ENCODE peak calls at places on chromosome 15, in nine cellular contexts. One of them, this sample, is unnamed.
A peak's percentile ranks its signal among the peaks of the same experiment; 100 is the strongest.

GRCh38 chr15:34436956-34437442 is 609 bp downstream of the GOLGA8A start:
- DNase-seq in esophagus squamous epithelium: no peak
- DNase-seq in A549: no peak
- DNase-seq in fibroblast of lung: peak; percentile 56
- DNase-seq in prostate gland: no peak
- DNase-seq in heart right ventricle: peak; percentile 19
- DNase-seq in neural progenitor cell: peak; percentile 82
- DNase-seq in HCT116: no peak
- DNase-seq in tibial artery: no peak
- DNase-seq in this sample: peak; percentile 32

GRCh38 chr15:83199288-83199687 is 8.3 kb downstream of the HDGFL3 start:
- DNase-seq in HCT116: no peak
- DNase-seq in fibroblast of lung: no peak
- DNase-seq in prostate gland: no peak
- DNase-seq in esophagus squamous epithelium: no peak
- DNase-seq in A549: no peak
- DNase-seq in heart right ventricle: no peak
- DNase-seq in tibial artery: no peak
- DNase-seq in neural progenitor cell: no peak
- DNase-seq in this sample: no peak

GRCh38 chr15:80242132-80242769 is 9.8 kb downstream of the CTXND1 start:
- DNase-seq in neural progenitor cell: peak; percentile 60
- DNase-seq in heart right ventricle: no peak
- DNase-seq in fibroblast of lung: peak; percentile 14
- DNase-seq in tibial artery: no peak
- DNase-seq in A549: peak; percentile 45
- DNase-seq in esophagus squamous epithelium: no peak
- DNase-seq in HCT116: peak; percentile 28
- DNase-seq in prostate gland: no peak
- DNase-seq in this sample: peak; percentile 23

GRCh38 chr15:33453761-33454160 is 143.0 kb downstream of the RYR3 start:
- DNase-seq in heart right ventricle: no peak
- DNase-seq in esophagus squamous epithelium: no peak
- DNase-seq in HCT116: no peak
- DNase-seq in A549: no peak
- DNase-seq in tibial artery: no peak
- DNase-seq in prostate gland: no peak
- DNase-seq in fibroblast of lung: no peak
- DNase-seq in neural progenitor cell: no peak
- DNase-seq in this sample: no peak

GRCh38 chr15:74307827-74308642 is 59.4 kb downstream of the CYP11A1 start:
- DNase-seq in fibroblast of lung: peak; percentile 63
- DNase-seq in tibial artery: peak; percentile 76
- DNase-seq in HCT116: peak; percentile 49
- DNase-seq in A549: peak; percentile 83
- DNase-seq in neural progenitor cell: peak; percentile 87
- DNase-seq in esophagus squamous epithelium: no peak
- DNase-seq in heart right ventricle: peak; percentile 66
- DNase-seq in prostate gland: peak; percentile 39
- DNase-seq in this sample: peak; percentile 74

GRCh38 chr15:59306520-59307163 is 66.0 kb downstream of the MYO1E start:
- DNase-seq in prostate gland: no peak
- DNase-seq in fibroblast of lung: peak; percentile 75
- DNase-seq in A549: no peak
- DNase-seq in heart right ventricle: no peak
- DNase-seq in HCT116: no peak
- DNase-seq in neural progenitor cell: no peak
- DNase-seq in esophagus squamous epithelium: no peak
- DNase-seq in tibial artery: peak; percentile 64
- DNase-seq in this sample: no peak

GRCh38 chr15:31372635-31373091 is 46.0 kb downstream of the KLF13 start:
- DNase-seq in A549: no peak
- DNase-seq in prostate gland: no peak
- DNase-seq in HCT116: no peak
- DNase-seq in neural progenitor cell: peak; percentile 73
- DNase-seq in heart right ventricle: peak; percentile 79
- DNase-seq in tibial artery: no peak
- DNase-seq in fibroblast of lung: peak; percentile 62
- DNase-seq in esophagus squamous epithelium: no peak
- DNase-seq in this sample: peak; percentile 74

GRCh38 chr15:58228708-58229107 is 90.5 kb downstream of the AQP9 start:
- DNase-seq in tibial artery: no peak
- DNase-seq in HCT116: no peak
- DNase-seq in A549: no peak
- DNase-seq in heart right ventricle: peak; percentile 39
- DNase-seq in fibroblast of lung: peak; percentile 78
- DNase-seq in prostate gland: no peak
- DNase-seq in neural progenitor cell: peak; percentile 11
- DNase-seq in esophagus squamous epithelium: no peak
- DNase-seq in this sample: no peak

GRCh38 chr15:91561371-91562100 is 292.0 kb upstream of the SLCO3A1 start:
- DNase-seq in A549: no peak
- DNase-seq in tibial artery: no peak
- DNase-seq in HCT116: no peak
- DNase-seq in neural progenitor cell: peak; percentile 3
- DNase-seq in prostate gland: no peak
- DNase-seq in esophagus squamous epithelium: no peak
- DNase-seq in heart right ventricle: peak; percentile 52
- DNase-seq in fibroblast of lung: peak; percentile 97
- DNase-seq in this sample: no peak

GRCh38 chr15:31516874-31517273 is 190.2 kb downstream of the KLF13 start:
- DNase-seq in esophagus squamous epithelium: no peak
- DNase-seq in tibial artery: no peak
- DNase-seq in heart right ventricle: no peak
- DNase-seq in HCT116: no peak
- DNase-seq in fibroblast of lung: no peak
- DNase-seq in A549: no peak
- DNase-seq in neural progenitor cell: no peak
- DNase-seq in prostate gland: no peak
- DNase-seq in this sample: no peak

GRCh38 chr15:52441846-52442245 is 86.8 kb downstream of the MYO5A start:
- DNase-seq in prostate gland: no peak
- DNase-seq in heart right ventricle: no peak
- DNase-seq in neural progenitor cell: no peak
- DNase-seq in fibroblast of lung: peak; percentile 73
- DNase-seq in tibial artery: no peak
- DNase-seq in esophagus squamous epithelium: no peak
- DNase-seq in A549: no peak
- DNase-seq in HCT116: no peak
- DNase-seq in this sample: no peak

GRCh38 chr15:53808058-53808703 is 48.7 kb upstream of the WDR72 start:
- DNase-seq in heart right ventricle: no peak
- DNase-seq in prostate gland: no peak
- DNase-seq in tibial artery: no peak
- DNase-seq in A549: peak; percentile 3
- DNase-seq in HCT116: no peak
- DNase-seq in fibroblast of lung: no peak
- DNase-seq in neural progenitor cell: peak; percentile 1
- DNase-seq in esophagus squamous epithelium: no peak
- DNase-seq in this sample: no peak

GRCh38 chr15:81050259-81050658 is 49.5 kb downstream of the TLNRD1 start:
- DNase-seq in A549: no peak
- DNase-seq in neural progenitor cell: no peak
- DNase-seq in heart right ventricle: no peak
- DNase-seq in fibroblast of lung: no peak
- DNase-seq in esophagus squamous epithelium: no peak
- DNase-seq in HCT116: no peak
- DNase-seq in prostate gland: no peak
- DNase-seq in tibial artery: no peak
- DNase-seq in this sample: no peak

GRCh38 chr15:80041497-80042253 is 17.8 kb upstream of the ZFAND6 start:
- DNase-seq in tibial artery: no peak
- DNase-seq in fibroblast of lung: no peak
- DNase-seq in neural progenitor cell: no peak
- DNase-seq in HCT116: no peak
- DNase-seq in heart right ventricle: no peak
- DNase-seq in esophagus squamous epithelium: no peak
- DNase-seq in prostate gland: no peak
- DNase-seq in A549: no peak
- DNase-seq in this sample: no peak

GRCh38 chr15:25710184-25710583 is 152.9 kb downstream of the ATP10A start:
- DNase-seq in neural progenitor cell: peak; percentile 81
- DNase-seq in HCT116: no peak
- DNase-seq in heart right ventricle: peak; percentile 25
- DNase-seq in tibial artery: peak; percentile 73
- DNase-seq in fibroblast of lung: no peak
- DNase-seq in A549: peak; percentile 28
- DNase-seq in esophagus squamous epithelium: no peak
- DNase-seq in prostate gland: peak; percentile 32
- DNase-seq in this sample: peak; percentile 63
- TF ChIP-seq CTCF in neural progenitor cell: peak; percentile 85
- TF ChIP-seq CTCF in HCT116: no peak
- TF ChIP-seq CTCF in heart right ventricle: peak; percentile 62
- TF ChIP-seq CTCF in tibial artery: peak; percentile 47
- TF ChIP-seq CTCF in fibroblast of lung: peak; percentile 47
- TF ChIP-seq CTCF in A549: peak; percentile 41
- TF ChIP-seq CTCF in esophagus squamous epithelium: no peak
- TF ChIP-seq CTCF in prostate gland: peak; percentile 12
- TF ChIP-seq CTCF in this sample: no peak

GRCh38 chr15:90266061-90266431 is 574 bp downstream of the NGRN start:
- DNase-seq in neural progenitor cell: no peak
- DNase-seq in esophagus squamous epithelium: no peak
- DNase-seq in tibial artery: no peak
- DNase-seq in heart right ventricle: peak; percentile 42
- DNase-seq in prostate gland: no peak
- DNase-seq in fibroblast of lung: peak; percentile 45
- DNase-seq in A549: peak; percentile 72
- DNase-seq in HCT116: peak; percentile 16
- DNase-seq in this sample: peak; percentile 54
- H3K4me1 ChIP-seq in neural progenitor cell: peaks cover 24% of the 10 kb centered on the region
- H3K4me1 ChIP-seq in esophagus squamous epithelium: peaks cover 79% of the 10 kb centered on the region
- H3K4me1 ChIP-seq in tibial artery: peaks cover 43% of the 10 kb centered on the region
- H3K4me1 ChIP-seq in heart right ventricle: peaks cover 59% of the 10 kb centered on the region
- H3K4me1 ChIP-seq in prostate gland: peaks cover 13% of the 10 kb centered on the region
- H3K4me1 ChIP-seq in fibroblast of lung: peaks cover 9% of the 10 kb centered on the region
- H3K4me1 ChIP-seq in A549: peaks cover 37% of the 10 kb centered on the region
- H3K4me1 ChIP-seq in HCT116: peaks cover 16% of the 10 kb centered on the region
- H3K4me1 ChIP-seq in this sample: peaks cover 38% of the 10 kb centered on the region

GRCh38 chr15:64092864-64093626 is 593 bp downstream of the CIAO2A start:
- DNase-seq in fibroblast of lung: peak; percentile 80
- DNase-seq in heart right ventricle: peak; percentile 50
- DNase-seq in tibial artery: peak; percentile 67
- DNase-seq in prostate gland: peak; percentile 34
- DNase-seq in esophagus squamous epithelium: no peak
- DNase-seq in neural progenitor cell: peak; percentile 61
- DNase-seq in A549: peak; percentile 56
- DNase-seq in HCT116: no peak
- DNase-seq in this sample: peak; percentile 73

GRCh38 chr15:64095431-64095794 is 369 bp upstream of the SNX1 start:
- DNase-seq in prostate gland: no peak
- DNase-seq in heart right ventricle: no peak
- DNase-seq in A549: no peak
- DNase-seq in neural progenitor cell: no peak
- DNase-seq in HCT116: no peak
- DNase-seq in esophagus squamous epithelium: no peak
- DNase-seq in tibial artery: no peak
- DNase-seq in fibroblast of lung: no peak
- DNase-seq in this sample: no peak

GRCh38 chr15:64093627-64094417 is at the start of gene CIAO2A:
- DNase-seq in prostate gland: peak; percentile 97
- DNase-seq in tibial artery: peak; percentile 97
- DNase-seq in esophagus squamous epithelium: peak; percentile 77
- DNase-seq in A549: peak; percentile 96
- DNase-seq in neural progenitor cell: peak; percentile 98
- DNase-seq in heart right ventricle: peak; percentile 97
- DNase-seq in HCT116: peak; percentile 99
- DNase-seq in fibroblast of lung: peak; percentile 98
- DNase-seq in this sample: peak; percentile 99

GRCh38 chr15:64096486-64097431 is 977 bp downstream of the SNX1 start:
- DNase-seq in HCT116: no peak
- DNase-seq in neural progenitor cell: peak; percentile 42
- DNase-seq in esophagus squamous epithelium: no peak
- DNase-seq in tibial artery: no peak
- DNase-seq in fibroblast of lung: peak; percentile 55
- DNase-seq in prostate gland: no peak
- DNase-seq in heart right ventricle: no peak
- DNase-seq in A549: peak; percentile 57
- DNase-seq in this sample: no peak

GRCh38 chr15:64095795-64096485 is at the start of gene SNX1:
- DNase-seq in A549: peak; percentile 95
- DNase-seq in tibial artery: peak; percentile 97
- DNase-seq in prostate gland: peak; percentile 95
- DNase-seq in esophagus squamous epithelium: peak; percentile 56
- DNase-seq in heart right ventricle: peak; percentile 94
- DNase-seq in fibroblast of lung: peak; percentile 93
- DNase-seq in HCT116: peak; percentile 82
- DNase-seq in neural progenitor cell: peak; percentile 92
- DNase-seq in this sample: peak; percentile 96
- TF ChIP-seq CTCF in A549: no peak
- TF ChIP-seq CTCF in tibial artery: no peak
- TF ChIP-seq CTCF in prostate gland: no peak
- TF ChIP-seq CTCF in esophagus squamous epithelium: no peak
- TF ChIP-seq CTCF in heart right ventricle: no peak
- TF ChIP-seq CTCF in fibroblast of lung: no peak
- TF ChIP-seq CTCF in HCT116: no peak
- TF ChIP-seq CTCF in neural progenitor cell: peak; percentile 17
- TF ChIP-seq CTCF in this sample: no peak

GRCh38 chr15:42450434-42450790 is 40.5 kb downstream of the ZNF106 start:
- DNase-seq in A549: no peak
- DNase-seq in HCT116: no peak
- DNase-seq in esophagus squamous epithelium: no peak
- DNase-seq in neural progenitor cell: no peak
- DNase-seq in prostate gland: no peak
- DNase-seq in fibroblast of lung: no peak
- DNase-seq in tibial artery: no peak
- DNase-seq in heart right ventricle: no peak
- DNase-seq in this sample: no peak

GRCh38 chr15:42457445-42458442 is 33.2 kb downstream of the ZNF106 start:
- DNase-seq in prostate gland: peak; percentile 80
- DNase-seq in A549: no peak
- DNase-seq in HCT116: no peak
- DNase-seq in esophagus squamous epithelium: no peak
- DNase-seq in neural progenitor cell: peak; percentile 95
- DNase-seq in heart right ventricle: peak; percentile 89
- DNase-seq in tibial artery: peak; percentile 92
- DNase-seq in fibroblast of lung: peak; percentile 96
- DNase-seq in this sample: peak; percentile 86

GRCh38 chr15:42456539-42456938 is 34.4 kb downstream of the ZNF106 start:
- DNase-seq in heart right ventricle: no peak
- DNase-seq in fibroblast of lung: peak; percentile 35
- DNase-seq in esophagus squamous epithelium: no peak
- DNase-seq in HCT116: no peak
- DNase-seq in prostate gland: no peak
- DNase-seq in tibial artery: no peak
- DNase-seq in neural progenitor cell: no peak
- DNase-seq in A549: no peak
- DNase-seq in this sample: no peak

GRCh38 chr15:42456971-42457370 is 34.0 kb downstream of the ZNF106 start:
- DNase-seq in A549: no peak
- DNase-seq in neural progenitor cell: no peak
- DNase-seq in fibroblast of lung: peak; percentile 25
- DNase-seq in tibial artery: no peak
- DNase-seq in HCT116: no peak
- DNase-seq in heart right ventricle: peak; percentile 17
- DNase-seq in esophagus squamous epithelium: no peak
- DNase-seq in prostate gland: no peak
- DNase-seq in this sample: no peak

GRCh38 chr15:42453826-42454225 is 37.1 kb downstream of the ZNF106 start:
- DNase-seq in heart right ventricle: no peak
- DNase-seq in prostate gland: no peak
- DNase-seq in fibroblast of lung: no peak
- DNase-seq in esophagus squamous epithelium: no peak
- DNase-seq in A549: no peak
- DNase-seq in tibial artery: no peak
- DNase-seq in HCT116: no peak
- DNase-seq in neural progenitor cell: no peak
- DNase-seq in this sample: no peak
- H3K4me1 ChIP-seq in heart right ventricle: peaks cover 52% of the 10 kb centered on the region
- H3K4me1 ChIP-seq in prostate gland: peaks cover 4% of the 10 kb centered on the region
- H3K4me1 ChIP-seq in fibroblast of lung: peaks cover 6% of the 10 kb centered on the region
- H3K4me1 ChIP-seq in esophagus squamous epithelium: peaks cover 21% of the 10 kb centered on the region
- H3K4me1 ChIP-seq in A549: no peaks in the 10 kb centered on the region
- H3K4me1 ChIP-seq in tibial artery: peaks cover 31% of the 10 kb centered on the region
- H3K4me1 ChIP-seq in HCT116: no peaks in the 10 kb centered on the region
- H3K4me1 ChIP-seq in neural progenitor cell: peaks cover 33% of the 10 kb centered on the region
- H3K4me1 ChIP-seq in this sample: peaks cover 21% of the 10 kb centered on the region

This sample was measured in testis.